ENCODE peak calls at places on chromosomes 2 and 18, in nine cellular contexts. One of them, this sample, is unnamed.

GRCh38 chr2:231294578-231295362 is 96.3 kb downstream of the ARMC9 start:
- DNase-seq in transverse colon: no peak
- DNase-seq in stomach: no peak
- DNase-seq in body of pancreas: no peak
- DNase-seq in sigmoid colon: no peak
- DNase-seq in uterus: no peak
- DNase-seq in testis: no peak
- DNase-seq in adrenal gland: no peak
- DNase-seq in breast epithelium: no peak
- DNase-seq in this sample: no peak

GRCh38 chr2:43634604-43635306 is 2.3 kb upstream of the PLEKHH2 start:
- DNase-seq in transverse colon: no peak
- DNase-seq in stomach: no peak
- DNase-seq in body of pancreas: peak
- DNase-seq in sigmoid colon: no peak
- DNase-seq in uterus: no peak
- DNase-seq in testis: no peak
- DNase-seq in adrenal gland: no peak
- DNase-seq in breast epithelium: no peak
- DNase-seq in this sample: no peak

GRCh38 chr2:74099835-74100234 is 47.9 kb downstream of the BOLA3 start:
- DNase-seq in transverse colon: peak
- DNase-seq in stomach: peak
- DNase-seq in body of pancreas: no peak
- DNase-seq in sigmoid colon: no peak
- DNase-seq in uterus: no peak
- DNase-seq in testis: no peak
- DNase-seq in adrenal gland: no peak
- DNase-seq in breast epithelium: no peak
- DNase-seq in this sample: no peak

GRCh38 chr18:54416459-54416858 is 58.8 kb downstream of the C18orf54 start:
- DNase-seq in transverse colon: no peak
- DNase-seq in stomach: no peak
- DNase-seq in body of pancreas: no peak
- DNase-seq in sigmoid colon: no peak
- DNase-seq in uterus: no peak
- DNase-seq in testis: no peak
- DNase-seq in adrenal gland: no peak
- DNase-seq in breast epithelium: no peak
- DNase-seq in this sample: no peak

GRCh38 chr18:67483237-67483636 is 33.3 kb downstream of the DSEL start:
- DNase-seq in transverse colon: no peak
- DNase-seq in stomach: no peak
- DNase-seq in body of pancreas: no peak
- DNase-seq in sigmoid colon: no peak
- DNase-seq in uterus: no peak
- DNase-seq in testis: no peak
- DNase-seq in adrenal gland: no peak
- DNase-seq in breast epithelium: no peak
- DNase-seq in this sample: no peak

GRCh38 chr2:29050591-29050990 is 23.7 kb downstream of the PCARE start:
- DNase-seq in transverse colon: no peak
- DNase-seq in stomach: no peak
- DNase-seq in body of pancreas: no peak
- DNase-seq in sigmoid colon: peak
- DNase-seq in uterus: no peak
- DNase-seq in testis: no peak
- DNase-seq in adrenal gland: no peak
- DNase-seq in breast epithelium: no peak
- DNase-seq in this sample: no peak

GRCh38 chr2:224145751-224146355 is 106.8 kb upstream of the SERPINE2 start:
- DNase-seq in transverse colon: peak
- DNase-seq in stomach: no peak
- DNase-seq in body of pancreas: no peak
- DNase-seq in sigmoid colon: no peak
- DNase-seq in uterus: no peak
- DNase-seq in testis: no peak
- DNase-seq in adrenal gland: no peak
- DNase-seq in breast epithelium: no peak
- DNase-seq in this sample: no peak

GRCh38 chr2:191657977-191658376 is 20.0 kb upstream of the NABP1 start:
- DNase-seq in transverse colon: no peak
- DNase-seq in stomach: no peak
- DNase-seq in body of pancreas: no peak
- DNase-seq in sigmoid colon: no peak
- DNase-seq in uterus: no peak
- DNase-seq in testis: no peak
- DNase-seq in adrenal gland: peak
- DNase-seq in breast epithelium: no peak
- DNase-seq in this sample: no peak

GRCh38 chr2:59223737-59224136 is 982.6 kb upstream of the FANCL start:
- DNase-seq in transverse colon: no peak
- DNase-seq in stomach: no peak
- DNase-seq in body of pancreas: no peak
- DNase-seq in sigmoid colon: no peak
- DNase-seq in uterus: no peak
- DNase-seq in testis: no peak
- DNase-seq in adrenal gland: no peak
- DNase-seq in breast epithelium: no peak
- DNase-seq in this sample: peak

GRCh38 chr18:23862071-23862470 is 152.5 kb upstream of the TTC39C start:
- DNase-seq in transverse colon: no peak
- DNase-seq in stomach: no peak
- DNase-seq in body of pancreas: no peak
- DNase-seq in sigmoid colon: no peak
- DNase-seq in uterus: no peak
- DNase-seq in testis: no peak
- DNase-seq in adrenal gland: no peak
- DNase-seq in breast epithelium: peak
- DNase-seq in this sample: no peak

DNA sequence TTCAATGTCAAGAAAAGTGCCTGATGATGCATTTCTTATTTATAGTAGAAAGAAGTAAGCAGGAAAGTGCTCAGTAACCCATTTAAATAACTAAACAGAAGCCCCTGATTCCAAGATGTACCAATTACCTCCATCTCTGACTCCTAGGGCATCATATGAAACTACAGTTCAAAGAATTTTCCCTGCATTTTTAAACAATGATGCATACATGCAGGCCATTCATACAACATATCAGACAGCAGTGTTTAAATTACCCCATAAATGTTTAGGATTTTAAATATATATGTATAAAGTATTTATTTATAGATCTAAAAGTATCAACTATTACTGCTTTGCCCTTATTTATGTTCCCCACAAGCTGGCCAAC is 36.2 kb downstream of the FTCDNL1 start:
- DNase-seq in transverse colon: no peak
- DNase-seq in stomach: no peak
- DNase-seq in body of pancreas: no peak
- DNase-seq in sigmoid colon: no peak
- DNase-seq in uterus: no peak
- DNase-seq in testis: no peak
- DNase-seq in adrenal gland: no peak
- DNase-seq in breast epithelium: no peak
- DNase-seq in this sample: no peak
- H3K27ac ChIP-seq in transverse colon: no peak
- H3K27ac ChIP-seq in stomach: no peak
- H3K27ac ChIP-seq in body of pancreas: no peak
- H3K27ac ChIP-seq in sigmoid colon: no peak
- H3K27ac ChIP-seq in uterus: no peak
- H3K27ac ChIP-seq in testis: no peak
- H3K27ac ChIP-seq in adrenal gland: no peak
- H3K27ac ChIP-seq in breast epithelium: no peak
- H3K27ac ChIP-seq in this sample: no peak

GRCh38 chr2:96617012-96617411 is 21.1 kb downstream of the KANSL3 start:
- DNase-seq in transverse colon: no peak
- DNase-seq in stomach: no peak
- DNase-seq in body of pancreas: no peak
- DNase-seq in sigmoid colon: no peak
- DNase-seq in uterus: no peak
- DNase-seq in testis: no peak
- DNase-seq in adrenal gland: no peak
- DNase-seq in breast epithelium: no peak
- DNase-seq in this sample: no peak

GRCh38 chr2:96616128-96616527 is 22.0 kb downstream of the KANSL3 start:
- DNase-seq in transverse colon: no peak
- DNase-seq in stomach: no peak
- DNase-seq in body of pancreas: no peak
- DNase-seq in sigmoid colon: no peak
- DNase-seq in uterus: no peak
- DNase-seq in testis: no peak
- DNase-seq in adrenal gland: no peak
- DNase-seq in breast epithelium: no peak
- DNase-seq in this sample: no peak

GRCh38 chr2:96622544-96622943 is 15.6 kb downstream of the KANSL3 start:
- DNase-seq in transverse colon: no peak
- DNase-seq in stomach: no peak
- DNase-seq in body of pancreas: no peak
- DNase-seq in sigmoid colon: no peak
- DNase-seq in uterus: no peak
- DNase-seq in testis: no peak
- DNase-seq in adrenal gland: no peak
- DNase-seq in breast epithelium: no peak
- DNase-seq in this sample: no peak

GRCh38 chr2:96616535-96616934 is 21.6 kb downstream of the KANSL3 start:
- DNase-seq in transverse colon: no peak
- DNase-seq in stomach: no peak
- DNase-seq in body of pancreas: no peak
- DNase-seq in sigmoid colon: no peak
- DNase-seq in uterus: no peak
- DNase-seq in testis: no peak
- DNase-seq in adrenal gland: no peak
- DNase-seq in breast epithelium: no peak
- DNase-seq in this sample: no peak

GRCh38 chr2:96618599-96619283 is 19.4 kb downstream of the KANSL3 start:
- DNase-seq in transverse colon: no peak
- DNase-seq in stomach: no peak
- DNase-seq in body of pancreas: no peak
- DNase-seq in sigmoid colon: no peak
- DNase-seq in uterus: no peak
- DNase-seq in testis: no peak
- DNase-seq in adrenal gland: no peak
- DNase-seq in breast epithelium: no peak
- DNase-seq in this sample: no peak
- TF ChIP-seq POLR2A in transverse colon: no peak
- TF ChIP-seq POLR2A in stomach: no peak
- TF ChIP-seq POLR2A in body of pancreas: no peak
- TF ChIP-seq POLR2A in sigmoid colon: no peak
- TF ChIP-seq POLR2A in uterus: no peak
- TF ChIP-seq POLR2A in testis: no peak
- TF ChIP-seq POLR2A in adrenal gland: no peak
- TF ChIP-seq POLR2A in breast epithelium: no peak
- TF ChIP-seq POLR2A in this sample: no peak

GRCh38 chr2:47217277-47217676 is 62.2 kb upstream of the STPG4 start:
- DNase-seq in transverse colon: no peak
- DNase-seq in stomach: no peak
- DNase-seq in body of pancreas: no peak
- DNase-seq in sigmoid colon: no peak
- DNase-seq in uterus: no peak
- DNase-seq in testis: no peak
- DNase-seq in adrenal gland: no peak
- DNase-seq in breast epithelium: no peak
- DNase-seq in this sample: no peak
- H3K27ac ChIP-seq in transverse colon: peak
- H3K27ac ChIP-seq in stomach: no peak
- H3K27ac ChIP-seq in body of pancreas: no peak
- H3K27ac ChIP-seq in sigmoid colon: no peak
- H3K27ac ChIP-seq in uterus: no peak
- H3K27ac ChIP-seq in testis: no peak
- H3K27ac ChIP-seq in adrenal gland: no peak
- H3K27ac ChIP-seq in breast epithelium: no peak
- H3K27ac ChIP-seq in this sample: no peak

GRCh38 chr2:159737292-159737916 is 25.1 kb downstream of the MARCHF7 start:
- DNase-seq in transverse colon: no peak
- DNase-seq in stomach: no peak
- DNase-seq in body of pancreas: no peak
- DNase-seq in sigmoid colon: no peak
- DNase-seq in uterus: no peak
- DNase-seq in testis: no peak
- DNase-seq in adrenal gland: no peak
- DNase-seq in breast epithelium: no peak
- DNase-seq in this sample: no peak

GRCh38 chr2:159736048-159736447 is 23.7 kb downstream of the MARCHF7 start:
- DNase-seq in transverse colon: no peak
- DNase-seq in stomach: no peak
- DNase-seq in body of pancreas: no peak
- DNase-seq in sigmoid colon: no peak
- DNase-seq in uterus: no peak
- DNase-seq in testis: no peak
- DNase-seq in adrenal gland: no peak
- DNase-seq in breast epithelium: no peak
- DNase-seq in this sample: no peak

GRCh38 chr2:159737917-159738296 is 25.6 kb downstream of the MARCHF7 start:
- DNase-seq in transverse colon: no peak
- DNase-seq in stomach: no peak
- DNase-seq in body of pancreas: no peak
- DNase-seq in sigmoid colon: no peak
- DNase-seq in uterus: no peak
- DNase-seq in testis: no peak
- DNase-seq in adrenal gland: no peak
- DNase-seq in breast epithelium: no peak
- DNase-seq in this sample: no peak

GRCh38 chr2:159735648-159736047 is 23.3 kb downstream of the MARCHF7 start:
- DNase-seq in transverse colon: no peak
- DNase-seq in stomach: no peak
- DNase-seq in body of pancreas: no peak
- DNase-seq in sigmoid colon: no peak
- DNase-seq in uterus: no peak
- DNase-seq in testis: no peak
- DNase-seq in adrenal gland: no peak
- DNase-seq in breast epithelium: no peak
- DNase-seq in this sample: no peak

GRCh38 chr2:159738509-159739390 is 26.4 kb downstream of the MARCHF7 start:
- DNase-seq in transverse colon: no peak
- DNase-seq in stomach: no peak
- DNase-seq in body of pancreas: no peak
- DNase-seq in sigmoid colon: no peak
- DNase-seq in uterus: no peak
- DNase-seq in testis: no peak
- DNase-seq in adrenal gland: no peak
- DNase-seq in breast epithelium: no peak
- DNase-seq in this sample: no peak
- TF ChIP-seq POLR2A in transverse colon: no peak
- TF ChIP-seq POLR2A in stomach: no peak
- TF ChIP-seq POLR2A in body of pancreas: no peak
- TF ChIP-seq POLR2A in sigmoid colon: no peak
- TF ChIP-seq POLR2A in uterus: no peak
- TF ChIP-seq POLR2A in testis: no peak
- TF ChIP-seq POLR2A in adrenal gland: no peak
- TF ChIP-seq POLR2A in breast epithelium: no peak
- TF ChIP-seq POLR2A in this sample: no peak

GRCh38 chr2:15675456-15676195 is 84.0 kb downstream of the DDX1 start:
- DNase-seq in transverse colon: no peak
- DNase-seq in stomach: no peak
- DNase-seq in body of pancreas: no peak
- DNase-seq in sigmoid colon: no peak
- DNase-seq in uterus: no peak
- DNase-seq in testis: no peak
- DNase-seq in adrenal gland: no peak
- DNase-seq in breast epithelium: no peak
- DNase-seq in this sample: no peak
- H3K27ac ChIP-seq in transverse colon: no peak
- H3K27ac ChIP-seq in stomach: no peak
- H3K27ac ChIP-seq in body of pancreas: no peak
- H3K27ac ChIP-seq in sigmoid colon: no peak
- H3K27ac ChIP-seq in uterus: no peak
- H3K27ac ChIP-seq in testis: no peak
- H3K27ac ChIP-seq in adrenal gland: no peak
- H3K27ac ChIP-seq in breast epithelium: no peak
- H3K27ac ChIP-seq in this sample: no peak

This sample was measured in heart left ventricle.